ENCODE peak calls at places on chromosome 4, in ten cellular contexts. U is AG08396; O is CD8-positive, alpha-beta memory T cell; G is Calu3; A is effector memory CD8-positive, alpha-beta T cell; T is activated CD8-positive, alpha-beta memory T cell treated with anti-CD3 and anti-CD28 coated beads, Interleukin-2, amount 50 U/mL, for 48 hours; B is effector memory CD4-positive, alpha-beta T cell; E is cardiac septum; M is hepatocyte; R is WTC11. Y is an unnamed sample.
A peak's percentile ranks its signal among the peaks of the same experiment; 100 is the strongest.

GRCh38 chr4:104491396-104491821 is 3.3 kb downstream of the CXXC4 start:
- DNase-seq in E (no peak), T (peak; percentile 62), G (peak; percentile 44), O (peak; percentile 55), A (peak; percentile 24), R (peak; percentile 56), U (peak; percentile 28), B (peak; percentile 23), M (peak; percentile 74), Y (peak; percentile 17)

GRCh38 chr4:153809916-153810810 is 21.3 kb upstream of the SFRP2 start:
- DNase-seq in B (no peak), A (no peak), G (no peak), U (no peak), M (no peak), T (no peak), R (no peak), O (no peak), E (no peak), Y (no peak)

GRCh38 chr4:158624889-158625478 is 46.7 kb downstream of the C4orf46 start:
- DNase-seq in A (no peak), U (peak; percentile 24), O (no peak), G (peak; percentile 24), E (no peak), B (no peak), R (no peak), T (no peak), M (peak; percentile 60), Y (no peak)

GRCh38 chr4:37434469-37434868 is 189.9 kb downstream of the NWD2 start:
- DNase-seq in A (no peak), E (no peak), G (no peak), M (peak; percentile 56), T (no peak), U (no peak), O (no peak), B (no peak), R (no peak), Y (no peak)

GRCh38 chr4:8871417-8872401 is at the start of gene HMX1:
- DNase-seq in A (no peak), R (peak; percentile 81), B (no peak), U (no peak), M (peak; percentile 41), E (no peak), O (no peak), T (no peak), G (no peak), Y (no peak)

GRCh38 chr4:20773144-20773997 is 73.1 kb downstream of the PACRGL start:
- DNase-seq in T (no peak), A (peak; percentile 4), U (peak; percentile 65), B (peak; percentile 10), M (peak; percentile 87), E (no peak), O (no peak), R (peak; percentile 59), G (peak; percentile 59), Y (peak; percentile 10)

GRCh38 chr4:168993724-168994510 is 16.1 kb downstream of the CBR4 start:
- DNase-seq in R (no peak), M (no peak), G (no peak), O (no peak), T (no peak), B (no peak), E (no peak), U (no peak), A (no peak), Y (no peak)

GRCh38 chr4:118842055-118842454 is 6.1 kb upstream of the SEC24D start:
- DNase-seq in B (no peak), A (no peak), U (no peak), E (no peak), G (no peak), T (no peak), R (no peak), O (no peak), M (no peak), Y (no peak)

GRCh38 chr4:39025552-39026085 is 6.6 kb downstream of the TMEM156 start:
- DNase-seq in T (no peak), G (no peak), B (no peak), R (no peak), O (no peak), U (no peak), M (no peak), E (no peak), A (no peak), Y (no peak)

Y was measured in T-helper 1 cell.